ENCODE peak calls at places on chromosomes 2 and 18, in six cellular contexts. M is suprapubic skin, H is body of pancreas, P is adipocyte, A is right cardiac atrium, J is heart left ventricle. Y is an unnamed sample. For H3K4me1, the result is how much of the 10 kb centered on the place peaks cover.

GRCh38 chr2:55590810-55591440 is 26.5 kb downstream of the PPP4R3B start:
- DNase-seq in P (no peak), H (no peak), J (no peak), A (no peak), M (no peak), Y (no peak)

GRCh38 chr2:238240761-238241711 is 1.2 kb upstream of the HES6 start:
- DNase-seq in P (peak), J (peak), H (peak), A (peak), M (no peak), Y (peak)

GRCh38 chr2:148617219-148617618 is 27.3 kb upstream of the EPC2 start:
- DNase-seq in M (no peak), P (no peak), H (no peak), J (no peak), A (no peak), Y (no peak)

GRCh38 chr18:62759704-62760402 is 44.5 kb downstream of the PHLPP1 start:
- DNase-seq in P (no peak), J (no peak), M (no peak), H (no peak), A (no peak), Y (no peak)

GRCh38 chr2:132678498-132678897 is 8.5 kb upstream of the LYPD1 start:
- DNase-seq in P (no peak), J (no peak), H (no peak), A (no peak), M (no peak), Y (no peak)

GRCh38 chr2:190996338-190996946 is 17.5 kb downstream of the STAT1 start:
- DNase-seq in J (no peak), P (peak), M (no peak), H (peak), A (peak), Y (peak)

GRCh38 chr18:9683418-9684396 is 24.4 kb upstream of the RAB31 start:
- DNase-seq in P (peak), M (no peak), A (no peak), J (no peak), H (peak), Y (no peak)

GRCh38 chr2:41847744-41848441 is 199.9 kb upstream of the PKDCC start:
- DNase-seq in A (no peak), M (peak), P (peak), H (peak), J (no peak), Y (no peak)

GRCh38 chr18:32469190-32469611 is 1.5 kb downstream of the GAREM1 start:
- DNase-seq in P (peak), M (no peak), H (peak), J (peak), A (peak), Y (peak)

GRCh38 chr2:200778038-200778437 is 33.7 kb upstream of the BZW1 start:
- DNase-seq in A (no peak), H (no peak), J (no peak), P (peak), M (no peak), Y (no peak)

GRCh38 chr2:136116813-136117390 is 1.0 kb downstream of the CXCR4 start:
- DNase-seq in A (peak), J (peak), M (no peak), P (no peak), H (peak), Y (peak)

GRCh38 chr18:55214969-55215368 is 255.7 kb upstream of the CCDC68 start:
- DNase-seq in P (no peak), H (no peak), J (no peak), A (no peak), M (no peak), Y (no peak)

GRCh38 chr2:48626047-48626446 is 8.4 kb downstream of the GTF2A1L start:
- DNase-seq in J (no peak), M (no peak), H (no peak), P (no peak), A (no peak), Y (no peak)

GRCh38 chr2:165219491-165219890 is 15.6 kb upstream of the SCN3A start:
- DNase-seq in J (no peak), P (no peak), H (no peak), A (no peak), M (no peak), Y (no peak)

GRCh38 chr2:69213832-69214231 is 173.2 kb downstream of the GFPT1 start:
- DNase-seq in A (no peak), J (no peak), M (no peak), H (no peak), P (no peak), Y (no peak)

GRCh38 chr2:69214898-69215297 is 172.1 kb downstream of the GFPT1 start:
- DNase-seq in P (no peak), H (no peak), M (no peak), A (no peak), J (peak), Y (peak)

GRCh38 chr2:69211686-69212085 is 175.3 kb downstream of the GFPT1 start:
- DNase-seq in M (no peak), J (no peak), H (no peak), P (no peak), A (no peak), Y (no peak)

GRCh38 chr2:69212238-69213028 is 174.6 kb downstream of the GFPT1 start:
- DNase-seq in J (no peak), P (no peak), M (no peak), A (no peak), H (no peak), Y (no peak)

GRCh38 chr2:69213201-69213600 is 173.8 kb downstream of the GFPT1 start:
- DNase-seq in A (no peak), M (no peak), P (no peak), J (no peak), H (no peak), Y (no peak)
- H3K4me1 ChIP-seq in A (under half), M (under half), P (under half), J (under half), H (under half), Y (under half)

GRCh38 chr2:44100351-44100750 is 68.3 kb upstream of the PPM1B start:
- DNase-seq in M (no peak), H (peak), J (peak), A (peak), P (peak), Y (peak)
- H3K4me3 ChIP-seq in M (no peak), H (no peak), J (no peak), A (no peak), P (no peak), Y (no peak)

GRCh38 chr2:218260742-218261423 is at the start of gene GPBAR1:
- DNase-seq in J (peak), M (peak), H (peak), P (no peak), A (peak), Y (peak)

GRCh38 chr2:218260166-218260565 is 649 bp upstream of the GPBAR1 start:
- DNase-seq in J (no peak), A (no peak), M (peak), P (no peak), H (no peak), Y (no peak)

GRCh38 chr2:218257390-218257981 is 3.3 kb upstream of the GPBAR1 start:
- DNase-seq in H (peak), J (no peak), P (peak), A (no peak), M (peak), Y (no peak)

GRCh38 chr2:218261424-218262273 is 834 bp downstream of the GPBAR1 start:
- DNase-seq in A (no peak), H (no peak), J (no peak), M (peak), P (no peak), Y (no peak)

DNA sequence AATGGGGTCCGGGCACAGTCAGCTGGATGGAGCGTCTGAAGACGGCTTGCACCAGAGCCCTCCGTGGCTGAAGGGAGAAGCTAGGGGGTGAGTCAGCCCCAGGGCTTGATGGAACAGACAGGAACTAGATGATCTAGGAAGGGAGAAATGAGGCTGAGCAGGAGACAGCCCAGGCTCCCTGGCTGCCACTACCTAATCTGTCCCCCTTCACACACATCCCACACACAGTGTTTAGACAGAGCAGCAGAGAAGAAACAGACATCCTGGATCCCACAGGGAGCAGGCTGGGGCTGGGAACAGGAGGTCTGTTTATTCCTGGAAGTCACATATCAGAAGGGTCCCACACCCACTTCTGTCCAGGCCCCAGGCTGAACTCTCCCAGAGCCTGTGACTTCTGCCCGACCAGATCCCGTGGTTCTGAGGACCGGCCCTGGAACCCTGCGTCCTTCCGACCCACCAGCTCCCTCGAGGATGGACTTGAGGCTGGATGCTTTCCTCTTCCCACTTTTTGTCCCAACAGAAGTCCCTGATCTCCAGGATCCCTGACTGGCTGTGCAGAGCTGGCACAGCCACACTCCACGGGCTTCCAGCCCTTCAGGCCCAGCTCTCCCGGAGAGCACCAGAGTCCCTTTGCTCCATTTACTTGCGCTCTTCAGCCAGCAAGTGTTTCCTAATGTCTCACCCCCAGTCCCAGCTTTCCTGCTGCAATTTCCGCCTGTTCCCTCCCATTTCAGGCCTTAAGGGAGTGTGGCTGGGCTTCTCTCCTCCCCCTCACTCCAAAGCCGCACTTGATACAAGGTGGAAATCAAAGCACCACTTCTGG is 1.5 kb upstream of the GPBAR1 start:
- DNase-seq in H (peak), P (peak), J (peak), M (peak), A (peak), Y (peak)
- H3K4me1 ChIP-seq in H (under half), P (half or more), J (half or more), M (under half), A (under half), Y (half or more)

DNA sequence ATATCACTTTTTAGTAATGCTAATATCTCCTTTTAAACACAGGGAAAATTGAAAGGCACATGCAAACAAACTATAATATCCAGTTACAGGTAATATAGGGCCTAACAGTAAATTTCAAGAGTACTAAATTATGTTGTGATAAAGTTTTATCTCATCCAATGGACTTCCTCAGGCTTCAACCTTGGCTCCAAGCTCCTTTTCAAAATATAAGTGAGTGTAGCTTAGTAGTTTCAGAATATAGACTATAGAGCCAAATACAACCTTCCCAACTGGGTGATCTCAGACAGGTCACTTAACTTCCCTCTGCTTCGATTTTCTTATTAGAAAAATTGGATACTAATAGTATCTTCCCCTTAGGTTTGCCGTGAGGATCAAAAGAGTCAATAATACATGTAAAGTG is 93.5 kb upstream of the PARD3B start:
- DNase-seq in P (no peak), M (no peak), J (no peak), A (no peak), H (no peak), Y (no peak)
- H3K4me3 ChIP-seq in P (peak), M (no peak), J (no peak), A (no peak), H (no peak), Y (no peak)

DNA sequence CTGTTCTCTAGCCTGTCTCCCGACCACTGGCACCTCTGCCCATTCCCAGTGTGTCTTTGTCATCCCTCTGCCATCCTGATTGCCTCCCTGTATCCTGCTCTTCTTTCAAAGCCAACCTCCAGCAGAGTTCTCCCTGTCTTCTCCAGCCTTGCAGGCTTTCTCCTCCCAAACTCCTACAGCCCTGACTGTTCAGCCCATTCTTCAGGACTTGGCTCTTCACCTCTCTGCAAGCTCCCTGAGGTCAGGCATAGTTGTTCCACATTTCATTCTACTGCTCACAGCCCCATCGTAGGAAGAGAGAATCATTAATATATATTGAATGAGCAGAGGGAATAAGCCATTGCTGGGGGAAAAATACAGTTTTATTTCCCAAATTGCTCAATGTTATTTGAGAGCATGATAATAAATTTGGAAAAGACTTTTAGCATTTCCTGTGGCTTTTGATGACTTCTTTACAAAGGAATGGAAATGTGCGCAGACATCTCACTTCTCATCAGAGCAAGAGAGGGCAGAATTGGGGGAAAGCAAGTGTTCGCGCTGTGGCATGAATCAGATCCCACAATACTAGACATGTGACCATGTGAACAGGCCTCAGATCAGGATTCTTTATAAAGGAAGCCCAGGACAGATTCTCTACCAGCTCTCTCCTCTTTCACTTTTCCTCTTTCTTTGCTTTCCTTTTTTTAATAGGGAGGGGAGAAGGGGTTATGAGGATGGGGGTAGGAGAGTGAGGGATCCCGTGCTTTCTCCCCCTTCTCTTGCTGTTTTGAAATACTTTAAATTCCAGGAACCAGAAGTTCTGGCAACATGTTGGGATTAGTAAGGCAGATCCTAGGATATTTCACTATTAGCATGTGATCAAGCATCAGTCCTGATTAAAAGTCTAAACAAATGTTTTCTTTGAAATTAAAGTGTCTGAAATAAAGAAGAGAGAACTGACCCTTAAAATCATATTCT is 37.5 kb downstream of the EPAS1 start:
- DNase-seq in P (peak), J (no peak), A (no peak), M (no peak), H (no peak), Y (no peak)
- H3K4me1 ChIP-seq in P (half or more), J (half or more), A (half or more), M (half or more), H (half or more), Y (half or more)

GRCh38 chr2:172099472-172100079 is 3.1 kb downstream of the DLX2 start:
- DNase-seq in M (no peak), P (no peak), H (no peak), J (no peak), A (no peak), Y (no peak)
- H3K4me3 ChIP-seq in M (peak), P (peak), H (no peak), J (peak), A (no peak), Y (peak)

GRCh38 chr2:43082111-43082877 is 144.1 kb downstream of the ZFP36L2 start:
- DNase-seq in P (peak), M (no peak), A (peak), H (no peak), J (peak), Y (peak)

GRCh38 chr2:43081131-43081745 is 145.2 kb downstream of the ZFP36L2 start:
- DNase-seq in A (no peak), H (no peak), M (no peak), P (no peak), J (no peak), Y (no peak)

GRCh38 chr2:43082878-43083261 is 143.5 kb downstream of the ZFP36L2 start:
- DNase-seq in P (no peak), J (no peak), M (no peak), A (no peak), H (no peak), Y (no peak)

GRCh38 chr2:43078781-43079755 is 147.3 kb downstream of the ZFP36L2 start:
- DNase-seq in H (no peak), A (no peak), J (no peak), P (no peak), M (no peak), Y (no peak)

DNA sequence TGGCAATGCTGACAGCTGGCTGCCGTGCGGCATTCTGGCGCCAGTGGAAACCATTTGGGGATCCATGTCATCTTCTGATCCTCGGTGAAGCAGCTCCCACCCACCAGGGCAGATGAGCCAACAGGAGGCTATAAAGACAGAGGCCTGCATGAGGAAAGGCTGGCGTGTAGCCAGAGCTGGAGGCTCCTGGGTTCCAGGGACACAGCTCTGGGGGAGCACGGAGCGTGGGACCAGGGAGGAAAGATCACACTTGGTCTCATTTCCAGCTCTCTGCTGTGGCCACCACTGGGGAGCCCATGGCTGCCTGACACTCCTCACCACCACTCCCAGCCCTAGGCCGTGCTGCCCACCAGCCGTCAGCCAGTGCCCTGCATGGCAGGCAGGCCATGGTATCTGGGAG is 145.8 kb downstream of the ZFP36L2 start:
- DNase-seq in M (no peak), J (no peak), P (no peak), A (no peak), H (no peak), Y (no peak)
- H3K4me1 ChIP-seq in M (half or more), J (half or more), P (half or more), A (under half), H (under half), Y (half or more)

GRCh38 chr2:203500951-203501350 is 34.1 kb downstream of the RAPH1 start:
- DNase-seq in H (no peak), J (no peak), A (no peak), P (no peak), M (no peak), Y (no peak)
- H3K4me3 ChIP-seq in H (no peak), J (no peak), A (no peak), P (no peak), M (no peak), Y (no peak)

GRCh38 chr2:224952942-224953657 is 89.2 kb downstream of the DOCK10 start:
- DNase-seq in P (no peak), H (no peak), M (no peak), A (no peak), J (peak), Y (no peak)
- H3K4me1 ChIP-seq in P (under half), H (under half), M (under half), A (under half), J (under half), Y (under half)

DNA sequence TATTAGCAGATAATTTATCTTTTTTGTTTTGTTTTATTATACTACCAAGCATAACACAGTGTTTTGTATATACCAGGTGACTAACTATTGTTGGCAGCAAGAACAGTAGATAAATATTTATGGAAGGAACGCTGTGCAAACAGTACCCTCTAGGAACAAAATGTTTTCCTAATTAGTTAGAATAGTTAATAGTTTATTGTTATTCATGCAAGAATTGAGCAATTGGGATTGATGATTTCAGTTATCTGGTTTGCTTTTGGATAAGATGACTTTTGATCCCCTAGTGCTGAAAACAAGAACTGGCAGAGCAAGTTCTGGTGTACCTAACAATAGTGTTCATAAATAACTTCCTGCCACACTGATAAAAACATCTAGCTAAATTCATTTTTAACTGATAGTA is 323.3 kb downstream of the TGIF1 start:
- DNase-seq in J (no peak), A (no peak), H (peak), M (no peak), P (no peak), Y (no peak)
- H3K4me3 ChIP-seq in J (no peak), A (no peak), H (no peak), M (no peak), P (no peak), Y (no peak)